ENCODE peak calls at places on chromosomes 4 and X, in five cellular contexts. A is mesothelial cell of epicardium, T is esophagus squamous epithelium, O is cardiac fibroblast, R is brain microvascular endothelial cell. Z is an unnamed sample.

GRCh38 chr4:95674451-95675095 is 125.8 kb upstream of the UNC5C start:
- DNase-seq in A (no peak), T (no peak), O (peak), R (no peak), Z (no peak)

GRCh38 chr4:73831569-73831968 is 4.9 kb upstream of the CXCL6 start:
- DNase-seq in R (no peak), O (peak), T (no peak), A (no peak), Z (no peak)

GRCh38 chr4:181701219-181701618 is 542.0 kb upstream of the TENM3 start:
- DNase-seq in T (no peak), R (no peak), O (no peak), A (no peak), Z (no peak)

GRCh38 chr4:157280673-157281072 is 60.1 kb downstream of the GRIA2 start:
- DNase-seq in R (no peak), O (no peak), T (no peak), A (no peak), Z (no peak)

GRCh38 chr4:163332526-163333405 is at the start of gene NPY1R:
- DNase-seq in O (peak), T (no peak), R (peak), A (peak), Z (peak)

GRCh38 chr4:1374706-1375045 is 27.7 kb downstream of the UVSSA start:
- DNase-seq in T (no peak), A (no peak), O (no peak), R (no peak), Z (no peak)

GRCh38 chrX:130826249-130826648 is 76.8 kb downstream of the ENOX2 start:
- DNase-seq in T (no peak), O (no peak), R (no peak), A (no peak), Z (no peak)

GRCh38 chr4:8649631-8650261 is 57.2 kb downstream of the CPZ start:
- DNase-seq in A (peak), O (no peak), T (no peak), R (no peak), Z (no peak)

GRCh38 chr4:140152015-140152703 is 1.8 kb downstream of the MAML3 start:
- DNase-seq in A (no peak), R (no peak), O (no peak), T (no peak), Z (no peak)

GRCh38 chrX:109839694-109840358 is 106.8 kb upstream of the ACSL4 start:
- DNase-seq in A (no peak), R (peak), T (no peak), O (peak), Z (no peak)

GRCh38 chrX:79564362-79564761 is 197.2 kb upstream of the ITM2A start:
- DNase-seq in T (no peak), R (no peak), A (no peak), O (no peak), Z (no peak)

GRCh38 chrX:134975516-134975915 is 15.3 kb upstream of the SMIM10 start:
- DNase-seq in R (no peak), O (no peak), T (no peak), A (no peak), Z (no peak)

GRCh38 chrX:19682712-19683331 is 167.5 kb upstream of the MAP3K15 start:
- DNase-seq in R (peak), A (no peak), O (peak), T (no peak), Z (no peak)

GRCh38 chr4:154534296-154534695 is 15.9 kb downstream of the PLRG1 start:
- DNase-seq in O (no peak), A (no peak), T (no peak), R (no peak), Z (no peak)

GRCh38 chrX:7068939-7069367 is 78.6 kb upstream of the STS start:
- DNase-seq in R (peak), O (no peak), T (no peak), A (no peak), Z (no peak)

GRCh38 chr4:88866862-88867550 is 169.4 kb upstream of the NAP1L5 start:
- DNase-seq in A (no peak), T (no peak), R (peak), O (no peak), Z (no peak)

GRCh38 chr4:6272863-6273660 is 3.4 kb downstream of the WFS1 start:
- DNase-seq in T (no peak), A (no peak), O (peak), R (peak), Z (no peak)
- TF ChIP-seq CTCF in T (no peak), A (no peak), O (no peak), R (peak), Z (no peak)

DNA sequence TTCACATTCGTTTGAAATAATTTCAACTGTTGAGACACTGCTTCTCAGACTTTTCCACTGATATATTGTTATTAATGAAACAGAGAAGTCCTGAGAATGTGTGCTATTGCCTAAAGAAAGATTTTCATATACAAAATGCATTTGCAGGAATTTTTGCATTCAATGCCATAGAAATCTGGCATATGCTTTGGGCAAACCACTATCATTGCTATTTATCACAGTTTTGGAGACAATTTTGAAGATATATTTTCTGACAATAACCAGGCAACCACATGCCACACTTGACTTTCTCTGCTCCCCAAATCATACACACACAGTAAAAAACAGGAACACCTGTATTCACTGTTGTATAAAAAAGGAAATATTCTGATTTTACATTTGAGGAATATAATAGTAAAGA is 1303.7 kb upstream of the IGFBP7 start:
- DNase-seq in R (no peak), O (no peak), A (no peak), T (no peak), Z (no peak)
- TF ChIP-seq CTCF in R (no peak), O (no peak), A (no peak), T (no peak), Z (no peak)

DNA sequence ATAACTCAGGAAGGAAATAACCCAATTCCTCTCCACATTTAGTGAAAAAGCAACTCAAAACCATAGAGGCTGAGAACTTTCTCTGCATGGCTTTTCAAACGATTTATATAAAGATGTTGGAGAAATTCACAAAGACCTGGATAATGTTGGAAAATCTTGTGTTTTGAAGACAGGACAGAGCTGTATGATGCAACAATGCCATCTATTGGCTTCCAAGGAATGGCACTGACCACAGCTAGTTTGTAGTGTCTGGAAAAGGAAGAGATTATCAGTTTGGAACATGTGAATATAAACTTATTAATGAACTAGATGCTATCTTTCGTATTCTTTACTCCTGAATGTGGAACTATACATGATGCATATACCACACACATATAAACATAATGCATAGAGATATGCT is 503.6 kb downstream of the IL1RAPL1 start:
- DNase-seq in T (no peak), A (no peak), R (no peak), O (peak), Z (no peak)
- TF ChIP-seq CTCF in T (no peak), A (no peak), R (peak), O (no peak), Z (peak)

GRCh38 chr4:67988986-67989385 is 25.7 kb upstream of the TMPRSS11A start:
- DNase-seq in A (no peak), R (no peak), O (peak), T (no peak), Z (no peak)
- TF ChIP-seq CTCF in A (no peak), R (no peak), O (no peak), T (no peak), Z (no peak)

DNA sequence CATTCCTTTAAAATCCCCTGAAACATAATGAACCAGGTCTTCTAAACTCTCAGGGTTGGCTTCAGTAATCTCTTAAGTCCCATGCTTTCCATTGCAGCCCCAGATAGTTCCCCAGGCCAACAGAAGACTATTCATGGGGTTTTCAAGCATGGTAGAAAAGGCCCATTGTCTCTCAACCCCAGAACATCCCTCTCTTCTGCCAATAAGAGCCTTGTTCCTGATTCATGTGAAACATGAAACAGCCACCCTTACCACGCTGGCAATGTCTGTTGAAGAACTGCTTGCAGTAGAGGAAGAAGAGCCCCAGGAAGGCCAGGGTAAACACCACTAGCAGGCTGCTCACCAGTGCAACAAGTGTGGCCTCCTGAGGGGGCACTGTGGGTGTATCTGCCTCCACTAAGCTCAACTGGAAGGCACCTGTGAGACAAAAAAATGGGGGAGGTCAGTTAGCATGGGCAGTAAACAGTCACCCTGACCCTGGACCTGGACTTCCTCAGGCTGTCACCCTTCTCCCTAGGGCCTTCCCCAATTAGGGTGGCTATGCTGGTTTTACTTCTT is 36.4 kb downstream of the EDA2R start:
- DNase-seq in T (no peak), O (no peak), R (no peak), A (no peak), Z (no peak)
- TF ChIP-seq CTCF in T (no peak), O (no peak), R (no peak), A (no peak), Z (no peak)